ENCODE peak calls at places on chromosomes 1 and 21, in nine cellular contexts. One of them, this sample, is unnamed. For H3K4me1, the result is how much of the 10 kb centered on the place peaks cover.

GRCh38 chr1:113283914-113284313 is 106.4 kb upstream of the MAGI3 start:
- DNase-seq in GM23248: no peak
- DNase-seq in left ventricle myocardium inferior: no peak
- DNase-seq in hepatocyte: no peak
- DNase-seq in A549: no peak
- DNase-seq in mesendoderm: no peak
- DNase-seq in breast epithelium: no peak
- DNase-seq in heart right ventricle: no peak
- DNase-seq in CD8-positive, alpha-beta T cell: no peak
- DNase-seq in this sample: no peak

GRCh38 chr1:15101112-15101760 is 52.3 kb upstream of the TMEM51 start:
- DNase-seq in GM23248: no peak
- DNase-seq in left ventricle myocardium inferior: no peak
- DNase-seq in hepatocyte: no peak
- DNase-seq in A549: no peak
- DNase-seq in mesendoderm: no peak
- DNase-seq in breast epithelium: no peak
- DNase-seq in heart right ventricle: no peak
- DNase-seq in CD8-positive, alpha-beta T cell: no peak
- DNase-seq in this sample: no peak

GRCh38 chr21:35128526-35128925 is 79.4 kb upstream of the RUNX1 start:
- DNase-seq in GM23248: peak
- DNase-seq in left ventricle myocardium inferior: no peak
- DNase-seq in hepatocyte: no peak
- DNase-seq in A549: no peak
- DNase-seq in mesendoderm: no peak
- DNase-seq in breast epithelium: no peak
- DNase-seq in heart right ventricle: no peak
- DNase-seq in CD8-positive, alpha-beta T cell: no peak
- DNase-seq in this sample: no peak

GRCh38 chr1:12464627-12465056 is 153.4 kb downstream of the DHRS3 start:
- DNase-seq in GM23248: peak
- DNase-seq in left ventricle myocardium inferior: no peak
- DNase-seq in hepatocyte: peak
- DNase-seq in A549: no peak
- DNase-seq in mesendoderm: no peak
- DNase-seq in breast epithelium: peak
- DNase-seq in heart right ventricle: no peak
- DNase-seq in CD8-positive, alpha-beta T cell: no peak
- DNase-seq in this sample: no peak

GRCh38 chr1:87329051-87329755 is 523 bp downstream of the LMO4 start:
- DNase-seq in GM23248: peak
- DNase-seq in left ventricle myocardium inferior: peak
- DNase-seq in hepatocyte: peak
- DNase-seq in A549: no peak
- DNase-seq in mesendoderm: peak
- DNase-seq in breast epithelium: no peak
- DNase-seq in heart right ventricle: peak
- DNase-seq in CD8-positive, alpha-beta T cell: peak
- DNase-seq in this sample: peak

GRCh38 chr1:117665523-117666274 is 59.9 kb downstream of the TENT5C start:
- DNase-seq in GM23248: no peak
- DNase-seq in left ventricle myocardium inferior: no peak
- DNase-seq in hepatocyte: no peak
- DNase-seq in A549: no peak
- DNase-seq in mesendoderm: no peak
- DNase-seq in breast epithelium: no peak
- DNase-seq in heart right ventricle: no peak
- DNase-seq in CD8-positive, alpha-beta T cell: no peak
- DNase-seq in this sample: no peak

GRCh38 chr1:205046870-205047269 is 3.9 kb downstream of the CNTN2 start:
- DNase-seq in GM23248: no peak
- DNase-seq in left ventricle myocardium inferior: no peak
- DNase-seq in hepatocyte: no peak
- DNase-seq in A549: no peak
- DNase-seq in mesendoderm: no peak
- DNase-seq in breast epithelium: no peak
- DNase-seq in heart right ventricle: no peak
- DNase-seq in CD8-positive, alpha-beta T cell: no peak
- DNase-seq in this sample: no peak

GRCh38 chr1:90712153-90712930 is 4.8 kb downstream of the BARHL2 start:
- DNase-seq in GM23248: no peak
- DNase-seq in left ventricle myocardium inferior: no peak
- DNase-seq in hepatocyte: no peak
- DNase-seq in A549: no peak
- DNase-seq in mesendoderm: no peak
- DNase-seq in breast epithelium: no peak
- DNase-seq in heart right ventricle: no peak
- DNase-seq in CD8-positive, alpha-beta T cell: no peak
- DNase-seq in this sample: no peak

GRCh38 chr1:222266223-222267215 is 281.4 kb downstream of the HHIPL2 start:
- DNase-seq in GM23248: no peak
- DNase-seq in left ventricle myocardium inferior: no peak
- DNase-seq in hepatocyte: no peak
- DNase-seq in A549: no peak
- DNase-seq in mesendoderm: no peak
- DNase-seq in breast epithelium: no peak
- DNase-seq in heart right ventricle: no peak
- DNase-seq in CD8-positive, alpha-beta T cell: no peak
- DNase-seq in this sample: no peak

GRCh38 chr1:7298145-7298544 is 473.0 kb upstream of the VAMP3 start:
- DNase-seq in GM23248: no peak
- DNase-seq in left ventricle myocardium inferior: no peak
- DNase-seq in hepatocyte: no peak
- DNase-seq in A549: no peak
- DNase-seq in mesendoderm: peak
- DNase-seq in breast epithelium: no peak
- DNase-seq in heart right ventricle: no peak
- DNase-seq in CD8-positive, alpha-beta T cell: no peak
- DNase-seq in this sample: no peak

GRCh38 chr1:7299329-7299799 is 471.7 kb upstream of the VAMP3 start:
- DNase-seq in GM23248: peak
- DNase-seq in left ventricle myocardium inferior: peak
- DNase-seq in hepatocyte: peak
- DNase-seq in A549: peak
- DNase-seq in mesendoderm: peak
- DNase-seq in breast epithelium: peak
- DNase-seq in heart right ventricle: peak
- DNase-seq in CD8-positive, alpha-beta T cell: no peak
- DNase-seq in this sample: peak

GRCh38 chr1:7296968-7297367 is 474.1 kb upstream of the VAMP3 start:
- DNase-seq in GM23248: no peak
- DNase-seq in left ventricle myocardium inferior: no peak
- DNase-seq in hepatocyte: no peak
- DNase-seq in A549: no peak
- DNase-seq in mesendoderm: no peak
- DNase-seq in breast epithelium: no peak
- DNase-seq in heart right ventricle: no peak
- DNase-seq in CD8-positive, alpha-beta T cell: no peak
- DNase-seq in this sample: no peak

GRCh38 chr1:7299994-7300393 is 471.1 kb upstream of the VAMP3 start:
- DNase-seq in GM23248: peak
- DNase-seq in left ventricle myocardium inferior: no peak
- DNase-seq in hepatocyte: peak
- DNase-seq in A549: peak
- DNase-seq in mesendoderm: no peak
- DNase-seq in breast epithelium: no peak
- DNase-seq in heart right ventricle: no peak
- DNase-seq in CD8-positive, alpha-beta T cell: no peak
- DNase-seq in this sample: no peak

GRCh38 chr1:7298749-7299151 is 472.3 kb upstream of the VAMP3 start:
- DNase-seq in GM23248: peak
- DNase-seq in left ventricle myocardium inferior: no peak
- DNase-seq in hepatocyte: no peak
- DNase-seq in A549: peak
- DNase-seq in mesendoderm: peak
- DNase-seq in breast epithelium: no peak
- DNase-seq in heart right ventricle: no peak
- DNase-seq in CD8-positive, alpha-beta T cell: no peak
- DNase-seq in this sample: no peak
- H3K4me1 ChIP-seq in GM23248: under half
- H3K4me1 ChIP-seq in left ventricle myocardium inferior: under half
- H3K4me1 ChIP-seq in hepatocyte: under half
- H3K4me1 ChIP-seq in A549: half or more
- H3K4me1 ChIP-seq in mesendoderm: under half
- H3K4me1 ChIP-seq in breast epithelium: under half
- H3K4me1 ChIP-seq in heart right ventricle: under half
- H3K4me1 ChIP-seq in CD8-positive, alpha-beta T cell: under half
- H3K4me1 ChIP-seq in this sample: under half

DNA sequence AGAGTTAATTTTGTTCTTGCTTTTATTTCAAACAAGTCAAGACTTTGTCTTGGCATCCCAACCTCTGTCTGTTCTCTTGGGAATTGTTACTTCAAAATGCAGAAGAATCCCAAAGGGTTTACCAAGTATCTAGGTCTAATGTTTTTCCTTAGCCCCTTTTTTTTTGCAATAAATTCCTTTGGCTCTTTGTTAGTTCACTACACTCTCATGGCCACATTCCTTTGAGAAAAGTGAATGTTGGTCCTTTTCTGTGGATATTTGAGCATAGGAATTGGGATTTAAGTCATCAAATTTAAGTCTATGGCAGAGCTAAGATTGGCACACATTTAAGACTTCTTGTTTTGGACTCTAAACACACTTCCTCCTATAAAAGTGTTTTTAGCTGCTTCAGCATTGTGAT is 1.8 kb downstream of the BTF3L4 start:
- DNase-seq in GM23248: peak
- DNase-seq in left ventricle myocardium inferior: no peak
- DNase-seq in hepatocyte: no peak
- DNase-seq in A549: no peak
- DNase-seq in mesendoderm: peak
- DNase-seq in breast epithelium: no peak
- DNase-seq in heart right ventricle: no peak
- DNase-seq in CD8-positive, alpha-beta T cell: no peak
- DNase-seq in this sample: no peak
- H3K4me3 ChIP-seq in GM23248: peak
- H3K4me3 ChIP-seq in left ventricle myocardium inferior: peak
- H3K4me3 ChIP-seq in hepatocyte: peak
- H3K4me3 ChIP-seq in A549: peak
- H3K4me3 ChIP-seq in mesendoderm: no peak
- H3K4me3 ChIP-seq in breast epithelium: no peak
- H3K4me3 ChIP-seq in heart right ventricle: peak
- H3K4me3 ChIP-seq in CD8-positive, alpha-beta T cell: no peak
- H3K4me3 ChIP-seq in this sample: peak

GRCh38 chr1:111140680-111140967 is 601 bp downstream of the CEPT1 start:
- DNase-seq in GM23248: peak
- DNase-seq in left ventricle myocardium inferior: no peak
- DNase-seq in hepatocyte: peak
- DNase-seq in A549: peak
- DNase-seq in mesendoderm: peak
- DNase-seq in breast epithelium: no peak
- DNase-seq in heart right ventricle: no peak
- DNase-seq in CD8-positive, alpha-beta T cell: no peak
- DNase-seq in this sample: no peak
- H3K27ac ChIP-seq in GM23248: peak
- H3K27ac ChIP-seq in left ventricle myocardium inferior: peak
- H3K27ac ChIP-seq in hepatocyte: peak
- H3K27ac ChIP-seq in A549: peak
- H3K27ac ChIP-seq in mesendoderm: peak
- H3K27ac ChIP-seq in breast epithelium: peak
- H3K27ac ChIP-seq in heart right ventricle: peak
- H3K27ac ChIP-seq in CD8-positive, alpha-beta T cell: peak
- H3K27ac ChIP-seq in this sample: peak

GRCh38 chr21:42581676-42582371 is 68.2 kb downstream of the SLC37A1 start:
- DNase-seq in GM23248: no peak
- DNase-seq in left ventricle myocardium inferior: no peak
- DNase-seq in hepatocyte: no peak
- DNase-seq in A549: no peak
- DNase-seq in mesendoderm: no peak
- DNase-seq in breast epithelium: no peak
- DNase-seq in heart right ventricle: no peak
- DNase-seq in CD8-positive, alpha-beta T cell: no peak
- DNase-seq in this sample: no peak

GRCh38 chr21:42578761-42579415 is 65.2 kb downstream of the SLC37A1 start:
- DNase-seq in GM23248: no peak
- DNase-seq in left ventricle myocardium inferior: no peak
- DNase-seq in hepatocyte: no peak
- DNase-seq in A549: no peak
- DNase-seq in mesendoderm: no peak
- DNase-seq in breast epithelium: no peak
- DNase-seq in heart right ventricle: peak
- DNase-seq in CD8-positive, alpha-beta T cell: no peak
- DNase-seq in this sample: peak

GRCh38 chr21:42579456-42580075 is 65.9 kb downstream of the SLC37A1 start:
- DNase-seq in GM23248: no peak
- DNase-seq in left ventricle myocardium inferior: no peak
- DNase-seq in hepatocyte: no peak
- DNase-seq in A549: no peak
- DNase-seq in mesendoderm: no peak
- DNase-seq in breast epithelium: no peak
- DNase-seq in heart right ventricle: no peak
- DNase-seq in CD8-positive, alpha-beta T cell: no peak
- DNase-seq in this sample: peak

GRCh38 chr21:42580793-42581201 is 67.1 kb downstream of the SLC37A1 start:
- DNase-seq in GM23248: no peak
- DNase-seq in left ventricle myocardium inferior: no peak
- DNase-seq in hepatocyte: no peak
- DNase-seq in A549: no peak
- DNase-seq in mesendoderm: no peak
- DNase-seq in breast epithelium: no peak
- DNase-seq in heart right ventricle: no peak
- DNase-seq in CD8-positive, alpha-beta T cell: no peak
- DNase-seq in this sample: no peak

DNA sequence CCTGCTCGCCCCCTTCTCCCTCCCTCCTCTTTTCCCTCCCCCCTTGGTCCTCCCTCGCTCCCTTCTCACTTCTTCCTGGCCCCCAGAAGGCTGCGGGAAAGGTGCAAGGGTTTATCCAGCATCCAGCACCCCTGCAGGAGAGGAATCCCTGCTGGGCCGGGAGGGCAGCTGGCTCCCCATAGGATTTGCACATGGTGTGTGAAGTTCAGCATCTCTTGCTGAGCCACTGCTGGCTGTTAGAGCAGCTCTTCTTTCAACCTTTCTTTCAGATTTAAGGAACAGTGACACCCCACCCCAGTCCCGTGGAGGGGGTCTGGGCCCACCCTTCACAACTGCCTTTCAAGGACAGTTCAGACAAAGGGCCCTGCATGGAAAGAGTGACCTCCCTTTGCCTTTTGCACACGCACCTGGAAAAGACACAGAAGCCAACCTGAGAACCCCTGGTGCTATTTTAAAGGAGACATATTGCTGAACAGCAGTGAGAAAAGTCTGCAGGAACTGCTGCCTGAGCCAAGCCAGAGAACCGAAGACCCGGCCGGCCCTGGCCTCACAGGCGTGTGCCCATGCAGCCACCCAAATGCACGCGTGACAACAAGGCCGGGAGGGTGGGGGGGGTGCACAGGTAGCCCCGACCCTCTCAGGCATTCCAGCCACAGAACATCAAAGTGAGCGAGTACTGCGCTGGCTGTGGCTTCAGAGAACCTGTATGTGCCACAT is 66.6 kb downstream of the SLC37A1 start:
- DNase-seq in GM23248: no peak
- DNase-seq in left ventricle myocardium inferior: no peak
- DNase-seq in hepatocyte: no peak
- DNase-seq in A549: no peak
- DNase-seq in mesendoderm: no peak
- DNase-seq in breast epithelium: no peak
- DNase-seq in heart right ventricle: no peak
- DNase-seq in CD8-positive, alpha-beta T cell: no peak
- DNase-seq in this sample: peak
- H3K4me1 ChIP-seq in GM23248: under half
- H3K4me1 ChIP-seq in left ventricle myocardium inferior: under half
- H3K4me1 ChIP-seq in hepatocyte: under half
- H3K4me1 ChIP-seq in A549: under half
- H3K4me1 ChIP-seq in mesendoderm: under half
- H3K4me1 ChIP-seq in breast epithelium: under half
- H3K4me1 ChIP-seq in heart right ventricle: under half
- H3K4me1 ChIP-seq in CD8-positive, alpha-beta T cell: under half
- H3K4me1 ChIP-seq in this sample: under half